ENCODE peak calls at places on chromosomes 6 and 20, in four cellular contexts. X is HFFc6, D is fibroblast of mammary gland, W is EL. I is an unnamed sample.
A peak's percentile ranks its signal among the peaks of the same experiment; 100 is the strongest.

GRCh38 chr6:5751525-5752252 is 255.0 kb downstream of the NRN1 start:
- DNase-seq in X (peak; percentile 22), D (no peak), W (peak; percentile 38), I (no peak)

GRCh38 chr6:90870561-90870960 is 283.7 kb upstream of the MAP3K7 start:
- DNase-seq in X (peak; percentile 30), D (no peak), W (no peak), I (no peak)

GRCh38 chr6:122969999-122970398 is 26.0 kb upstream of the CLVS2 start:
- DNase-seq in X (no peak), D (no peak), W (no peak), I (no peak)

GRCh38 chr20:36408219-36408618 is 102.1 kb downstream of the DLGAP4 start:
- DNase-seq in X (no peak), D (peak; percentile 37), W (peak; percentile 55), I (peak; percentile 26)

GRCh38 chr6:116511424-116512131 is at the start of gene CALHM5:
- DNase-seq in X (peak; percentile 91), D (peak; percentile 92), W (peak; percentile 88), I (peak; percentile 94)

GRCh38 chr6:73152998-73153757 is 72.1 kb downstream of the KHDC1L start:
- DNase-seq in X (peak; percentile 30), D (peak; percentile 41), W (peak; percentile 14), I (peak; percentile 10)

GRCh38 chr6:104201557-104201956 is 658.2 kb downstream of the HACE1 start:
- DNase-seq in X (no peak), D (no peak), W (no peak), I (no peak)

GRCh38 chr6:153328194-153328593 is 197.1 kb upstream of the RGS17 start:
- DNase-seq in X (no peak), D (no peak), W (no peak), I (no peak)

GRCh38 chr6:107550906-107551305 is 61.0 kb downstream of the SOBP start:
- DNase-seq in X (no peak), D (no peak), W (no peak), I (no peak)

GRCh38 chr6:29632789-29633531 is at the start of gene GABBR1:
- DNase-seq in X (peak; percentile 79), D (peak; percentile 74), W (peak; percentile 90), I (peak; percentile 87)

GRCh38 chr6:157188213-157188612 is 135.1 kb downstream of the TMEM242 start:
- DNase-seq in X (no peak), D (peak; percentile 46), W (peak; percentile 64), I (peak; percentile 46)

GRCh38 chr20:3209946-3210317 is 634 bp downstream of the ITPA start:
- DNase-seq in X (peak; percentile 17), D (peak; percentile 20), W (peak; percentile 10), I (peak; percentile 25)

GRCh38 chr20:62176866-62177265 is 6.0 kb upstream of the MTG2 start:
- DNase-seq in X (no peak), D (no peak), W (no peak), I (no peak)

GRCh38 chr6:156508923-156509322 is 268.3 kb upstream of the ARID1B start:
- DNase-seq in X (no peak), D (no peak), W (peak; percentile 25), I (no peak)

GRCh38 chr6:53168516-53169257 is 20.0 kb upstream of the GCM1 start:
- DNase-seq in X (peak; percentile 56), D (peak; percentile 56), W (peak; percentile 78), I (peak; percentile 47)

GRCh38 chr6:29731281-29731680 is 8.0 kb downstream of the HLA-F start:
- DNase-seq in X (no peak), D (no peak), W (no peak), I (no peak)

GRCh38 chr6:127582777-127583462 is 5.9 kb downstream of the C6orf58 start:
- DNase-seq in X (peak; percentile 78), D (peak; percentile 91), W (peak; percentile 81), I (peak; percentile 80)

I was measured in choroid plexus epithelial cell.